ENCODE peak calls at places on chromosomes 12 and 14, in seven cellular contexts. I is anterior cingulate cortex; J is activated T-cell treated with anti-CD3 and anti-CD28 coated beads, Interleukin-2, amount 50 U/mL, for 72 hours; C is AG04450; U is SW480; K is activated CD4-positive, CD25-positive, alpha-beta regulatory T cell; R is EL. O is an unnamed sample.

GRCh38 chr12:64584173-64584555 is 26.1 kb upstream of the RASSF3 start:
- DNase-seq in I (no peak), K (no peak), J (no peak), C (no peak), R (no peak), U (no peak), O (no peak)

GRCh38 chr14:105247026-105247425 is 1.3 kb upstream of the BTBD6 start:
- DNase-seq in U (no peak), J (no peak), K (no peak), C (no peak), I (no peak), R (no peak), O (no peak)

GRCh38 chr12:62210422-62210821 is 49.8 kb upstream of the USP15 start:
- DNase-seq in C (no peak), K (no peak), I (peak; percentile 2), J (peak; percentile 38), R (peak; percentile 26), U (peak; percentile 23), O (no peak)

GRCh38 chr14:54108481-54109471 is 152.2 kb upstream of the BMP4 start:
- DNase-seq in K (no peak), I (no peak), U (peak; percentile 97), J (no peak), R (peak; percentile 86), C (peak; percentile 48), O (no peak)

GRCh38 chr12:21751517-21751916 is 23.0 kb downstream of the KCNJ8 start:
- DNase-seq in J (no peak), K (no peak), C (peak; percentile 15), R (peak; percentile 8), U (no peak), I (no peak), O (no peak)

GRCh38 chr12:132489602-132490239 is at the start of gene FBRSL1:
- DNase-seq in K (peak; percentile 89), I (peak; percentile 87), U (peak; percentile 77), J (peak; percentile 89), R (peak; percentile 80), C (peak; percentile 51), O (peak; percentile 90)

GRCh38 chr12:14836336-14837210 is 6.8 kb downstream of the ART4 start:
- DNase-seq in J (no peak), R (peak; percentile 88), K (no peak), U (peak; percentile 45), C (peak; percentile 38), I (no peak), O (no peak)

GRCh38 chr12:119154435-119154818 is 24.3 kb upstream of the HSPB8 start:
- DNase-seq in K (no peak), U (no peak), R (peak; percentile 7), I (no peak), J (no peak), C (no peak), O (no peak)

GRCh38 chr14:86333506-86333905 is 803.6 kb downstream of the FLRT2 start:
- DNase-seq in K (no peak), U (no peak), R (no peak), I (no peak), J (no peak), C (no peak), O (no peak)

GRCh38 chr12:104680070-104680469 is 223.3 kb downstream of the CHST11 start:
- DNase-seq in K (no peak), U (peak; percentile 31), C (no peak), I (no peak), J (peak; percentile 44), R (peak; percentile 9), O (no peak)

GRCh38 chr12:104340917-104341611 is 37.5 kb downstream of the EID3 start:
- DNase-seq in J (no peak), C (no peak), U (no peak), K (no peak), R (no peak), I (no peak), O (no peak)

GRCh38 chr12:108175310-108175709 is 46.2 kb downstream of the WSCD2 start:
- DNase-seq in J (no peak), I (no peak), C (no peak), K (no peak), U (no peak), R (no peak), O (no peak)

GRCh38 chr12:121364657-121365265 is 12.6 kb upstream of the ANAPC5 start:
- DNase-seq in U (no peak), C (no peak), R (peak; percentile 87), K (no peak), J (no peak), I (no peak), O (no peak)

GRCh38 chr12:130555628-130556485 is 160.2 kb downstream of the RIMBP2 start:
- DNase-seq in K (no peak), J (no peak), I (peak; percentile 61), R (no peak), U (peak; percentile 68), C (no peak), O (peak; percentile 12)

GRCh38 chr12:106078358-106079025 is 60.3 kb downstream of the NUAK1 start:
- DNase-seq in C (no peak), U (no peak), I (peak; percentile 31), R (peak; percentile 90), K (no peak), J (no peak), O (peak; percentile 38)

GRCh38 chr12:4555804-4556203 is 6.2 kb upstream of the DYRK4 start:
- DNase-seq in R (no peak), C (no peak), K (no peak), J (no peak), U (no peak), I (no peak), O (no peak)

GRCh38 chr12:78101946-78102635 is 271.4 kb downstream of the NAV3 start:
- DNase-seq in C (no peak), U (peak; percentile 6), R (no peak), I (no peak), J (no peak), K (no peak), O (no peak)

GRCh38 chr14:90383731-90384542 is 12.9 kb upstream of the CALM1 start:
- DNase-seq in J (peak; percentile 71), R (no peak), U (peak; percentile 66), C (no peak), K (peak; percentile 45), I (peak; percentile 52), O (no peak)

GRCh38 chr14:37078131-37078530 is 94.3 kb downstream of the SLC25A21 start:
- DNase-seq in I (no peak), U (no peak), K (no peak), R (peak; percentile 35), J (no peak), C (no peak), O (no peak)

GRCh38 chr12:123530683-123531082 is 2.8 kb downstream of the RILPL1 start:
- DNase-seq in C (no peak), U (no peak), K (no peak), I (no peak), R (no peak), J (peak; percentile 7), O (no peak)

GRCh38 chr12:121996050-121996944 is 25.4 kb upstream of the BCL7A start:
- DNase-seq in I (no peak), U (no peak), J (no peak), K (no peak), R (no peak), C (no peak), O (no peak)

GRCh38 chr12:20350495-20350894 is 17.8 kb upstream of the PDE3A start:
- DNase-seq in R (peak; percentile 84), C (no peak), U (no peak), J (no peak), I (no peak), K (no peak), O (no peak)

GRCh38 chr14:74959596-74960180 is 4.3 kb upstream of the PGF start:
- DNase-seq in U (no peak), I (no peak), J (no peak), K (no peak), R (no peak), C (no peak), O (no peak)

GRCh38 chr14:94122438-94122837 is 7.0 kb downstream of the IFI27L2 start:
- DNase-seq in R (no peak), C (no peak), J (no peak), I (no peak), K (no peak), U (no peak), O (no peak)

GRCh38 chr12:101009274-101009673 is 200.8 kb downstream of the SLC5A8 start:
- DNase-seq in R (no peak), C (no peak), I (no peak), U (no peak), J (no peak), K (no peak), O (no peak)

GRCh38 chr14:25436906-25437305 is 387.0 kb upstream of the STXBP6 start:
- DNase-seq in J (no peak), R (no peak), I (no peak), C (no peak), U (no peak), K (no peak), O (no peak)

GRCh38 chr12:4506870-4507269 is 31.8 kb upstream of the RAD51AP1 start:
- DNase-seq in J (peak; percentile 9), U (no peak), C (peak; percentile 43), K (no peak), I (no peak), R (peak; percentile 31), O (no peak)

GRCh38 chr14:61406670-61407069 is 85.3 kb downstream of the PRKCH start:
- DNase-seq in K (no peak), C (no peak), R (no peak), U (no peak), I (no peak), J (peak; percentile 52), O (no peak)

GRCh38 chr12:10661338-10661737 is 12.5 kb downstream of the STYK1 start:
- DNase-seq in R (peak; percentile 63), J (no peak), K (no peak), U (no peak), I (no peak), C (no peak), O (no peak)

GRCh38 chr12:127811988-127812387 is 455.0 kb upstream of the TMEM132C start:
- DNase-seq in R (peak; percentile 54), I (peak; percentile 10), K (no peak), C (no peak), U (no peak), J (no peak), O (no peak)

GRCh38 chr14:105026033-105026785 is 5.3 kb upstream of the CDCA4 start:
- DNase-seq in I (no peak), J (peak; percentile 39), R (peak; percentile 84), C (no peak), U (no peak), K (no peak), O (no peak)

GRCh38 chr12:89038831-89039509 is 313.3 kb downstream of the DUSP6 start:
- DNase-seq in U (no peak), C (no peak), K (no peak), R (no peak), J (peak; percentile 62), I (no peak), O (no peak)

O was measured in amygdala.